ENCODE peak calls at places on chromosomes 7 and 10, in ten cellular contexts. V is stimulated activated CD4-positive, alpha-beta T cell treated with anti-CD3 and anti-CD28 coated beads, Interleukin-4, amount 100 ng/mL, for 48 hours; H is LoVo; X is amniotic stem cell; I is NCI-H748 treated with DMSO at 0.1 percent for 48 hours; S is BJ; O is psoas muscle; B is H7; K is pons; G is Daoy. W is an unnamed sample.

GRCh38 chr7:98000356-98000755 is 10.4 kb upstream of the OCM2 start:
- DNase-seq in V (no peak), H (no peak), X (no peak), I (no peak), S (no peak), O (no peak), B (no peak), K (no peak), G (no peak), W (no peak)

GRCh38 chr10:29344073-29344820 is 55.4 kb downstream of the LYZL1 start:
- DNase-seq in V (no peak), H (no peak), X (peak), I (no peak), S (no peak), O (no peak), B (peak), K (no peak), G (peak), W (no peak)

GRCh38 chr10:28293238-28294168 is 9.4 kb downstream of the MPP7 start:
- DNase-seq in V (no peak), H (no peak), X (no peak), I (no peak), S (no peak), O (no peak), B (peak), K (no peak), G (no peak), W (no peak)

GRCh38 chr10:126640391-126640790 is 30.1 kb downstream of the C10orf90 start:
- DNase-seq in V (no peak), H (no peak), X (no peak), I (no peak), S (no peak), O (no peak), B (no peak), K (no peak), G (peak), W (no peak)

GRCh38 chr10:76302491-76302890 is 871.1 kb downstream of the LRMDA start:
- DNase-seq in V (no peak), H (no peak), X (no peak), I (no peak), S (no peak), O (no peak), B (no peak), K (no peak), G (no peak), W (no peak)

GRCh38 chr10:1036341-1036791 is 10.7 kb upstream of the IDI2 start:
- DNase-seq in V (no peak), H (no peak), X (no peak), I (no peak), S (no peak), O (peak), B (no peak), K (no peak), G (peak), W (no peak)

GRCh38 chr7:75965617-75966016 is 28.8 kb downstream of the TMEM120A start:
- DNase-seq in V (no peak), H (no peak), X (no peak), I (no peak), S (no peak), O (no peak), B (no peak), K (no peak), G (no peak), W (no peak)

GRCh38 chr10:71970331-71970730 is 6.1 kb downstream of the CHST3 start:
- DNase-seq in V (no peak), H (peak), X (no peak), I (no peak), S (no peak), O (peak), B (peak), K (peak), G (peak), W (no peak)

GRCh38 chr7:140877249-140877524 is 47.5 kb downstream of the BRAF start:
- DNase-seq in V (no peak), H (no peak), X (no peak), I (no peak), S (no peak), O (no peak), B (no peak), K (no peak), G (no peak), W (no peak)

GRCh38 chr10:130864951-130865350 is 446.6 kb downstream of the TCERG1L start:
- DNase-seq in V (no peak), H (no peak), X (no peak), I (no peak), S (no peak), O (no peak), B (no peak), K (no peak), G (no peak), W (no peak)

GRCh38 chr10:88594482-88594881 is 7.9 kb downstream of the LIPJ start:
- DNase-seq in V (no peak), H (no peak), X (no peak), I (no peak), S (no peak), O (no peak), B (no peak), K (no peak), G (no peak), W (no peak)

GRCh38 chr10:74033724-74034123 is 35.8 kb downstream of the VCL start:
- DNase-seq in V (no peak), H (no peak), X (no peak), I (no peak), S (no peak), O (no peak), B (no peak), K (no peak), G (no peak), W (no peak)

GRCh38 chr10:114758331-114758730 is 63.2 kb upstream of the FHIP2A start:
- DNase-seq in V (no peak), H (no peak), X (no peak), I (no peak), S (no peak), O (no peak), B (no peak), K (peak), G (no peak), W (no peak)

GRCh38 chr7:1710936-1711335 is 40.9 kb downstream of the ELFN1 start:
- DNase-seq in V (no peak), H (no peak), X (no peak), I (no peak), S (no peak), O (no peak), B (peak), K (no peak), G (no peak), W (no peak)

GRCh38 chr7:6648815-6649104 is 11.6 kb downstream of the ZNF316 start:
- DNase-seq in V (no peak), H (no peak), X (no peak), I (no peak), S (no peak), O (peak), B (peak), K (no peak), G (no peak), W (no peak)

GRCh38 chr10:19848226-19848950 is 32.2 kb downstream of the PLXDC2 start:
- DNase-seq in V (no peak), H (no peak), X (no peak), I (no peak), S (no peak), O (no peak), B (no peak), K (no peak), G (no peak), W (no peak)

GRCh38 chr7:148340881-148341280 is 249.7 kb upstream of the C7orf33 start:
- DNase-seq in V (no peak), H (no peak), X (no peak), I (no peak), S (no peak), O (no peak), B (no peak), K (no peak), G (no peak), W (no peak)

GRCh38 chr10:17077251-17077904 is 52.2 kb downstream of the CUBN start:
- DNase-seq in V (no peak), H (no peak), X (no peak), I (no peak), S (no peak), O (no peak), B (no peak), K (no peak), G (no peak), W (no peak)

GRCh38 chr10:99340650-99341049 is 11.5 kb downstream of the CNNM1 start:
- DNase-seq in V (no peak), H (no peak), X (no peak), I (no peak), S (no peak), O (no peak), B (no peak), K (no peak), G (no peak), W (no peak)

GRCh38 chr10:95832216-95833037 is 75.3 kb upstream of the CC2D2B start:
- DNase-seq in V (peak), H (no peak), X (no peak), I (no peak), S (no peak), O (no peak), B (no peak), K (no peak), G (no peak), W (no peak)

GRCh38 chr10:112525215-112525614 is 78.2 kb downstream of the VTI1A start:
- DNase-seq in V (no peak), H (peak), X (no peak), I (no peak), S (no peak), O (no peak), B (no peak), K (no peak), G (no peak), W (no peak)

GRCh38 chr10:132146271-132146671 is 40.5 kb upstream of the DPYSL4 start:
- DNase-seq in V (no peak), H (no peak), X (no peak), I (no peak), S (no peak), O (peak), B (peak), K (no peak), G (no peak), W (no peak)

GRCh38 chr7:97450516-97450915 is 281.4 kb upstream of the TAC1 start:
- DNase-seq in V (no peak), H (no peak), X (no peak), I (no peak), S (no peak), O (no peak), B (no peak), K (no peak), G (no peak), W (no peak)

GRCh38 chr7:140726304-140726703 is 29.8 kb downstream of the NDUFB2 start:
- DNase-seq in V (no peak), H (no peak), X (no peak), I (no peak), S (no peak), O (no peak), B (peak), K (peak), G (no peak), W (no peak)

GRCh38 chr7:102146122-102146521 is 140.5 kb upstream of the SH2B2 start:
- DNase-seq in V (no peak), H (no peak), X (no peak), I (no peak), S (no peak), O (peak), B (no peak), K (peak), G (no peak), W (no peak)

GRCh38 chr10:28788767-28789166 is 111.4 kb downstream of the BAMBI start:
- DNase-seq in V (no peak), H (no peak), X (no peak), I (no peak), S (no peak), O (no peak), B (no peak), K (peak), G (no peak), W (no peak)

GRCh38 chr7:135801045-135801693 is 52.6 kb upstream of the FAM180A start:
- DNase-seq in V (peak), H (peak), X (peak), I (peak), S (no peak), O (no peak), B (peak), K (peak), G (peak), W (peak)

GRCh38 chr7:89661876-89662275 is 492.4 kb upstream of the STEAP1 start:
- DNase-seq in V (no peak), H (no peak), X (no peak), I (peak), S (no peak), O (no peak), B (no peak), K (no peak), G (no peak), W (no peak)

GRCh38 chr10:122020202-122020601 is 31.2 kb downstream of the TACC2 start:
- DNase-seq in V (no peak), H (no peak), X (no peak), I (no peak), S (no peak), O (no peak), B (no peak), K (no peak), G (no peak), W (no peak)

GRCh38 chr7:99551329-99551728 is 585 bp downstream of the FAM200A start:
- DNase-seq in V (no peak), H (no peak), X (no peak), I (no peak), S (no peak), O (no peak), B (no peak), K (no peak), G (no peak), W (no peak)

GRCh38 chr7:130292682-130293257 is at the start of gene CPA4:
- DNase-seq in V (no peak), H (peak), X (peak), I (no peak), S (peak), O (no peak), B (no peak), K (no peak), G (peak), W (no peak)

GRCh38 chr10:110151871-110152270 is 55.5 kb upstream of the MXI1 start:
- DNase-seq in V (no peak), H (no peak), X (no peak), I (no peak), S (no peak), O (no peak), B (peak), K (no peak), G (no peak), W (no peak)

GRCh38 chr10:131777921-131778320 is 122.9 kb upstream of the PPP2R2D start:
- DNase-seq in V (no peak), H (no peak), X (no peak), I (no peak), S (no peak), O (no peak), B (no peak), K (no peak), G (no peak), W (no peak)

GRCh38 chr7:1297476-1297972 is 64.9 kb downstream of the UNCX start:
- DNase-seq in V (no peak), H (no peak), X (no peak), I (no peak), S (no peak), O (peak), B (no peak), K (no peak), G (no peak), W (no peak)

W was measured in NCI-H774.